ENCODE peak calls at places on chromosomes 3 and 15, in five cellular contexts. One of them, this sample, is unnamed.

GRCh38 chr15:36506733-36507356 is 72.6 kb upstream of the CDIN1 start:
- DNase-seq in hepatocyte: no peak
- DNase-seq in neural progenitor cell: no peak
- DNase-seq in GM23248: no peak
- DNase-seq in SK-N-SH: no peak
- DNase-seq in this sample: no peak

GRCh38 chr15:71892335-71892734 is 82.0 kb downstream of the NR2E3 start:
- DNase-seq in neural progenitor cell: no peak
- DNase-seq in SK-N-SH: no peak
- DNase-seq in hepatocyte: no peak
- DNase-seq in GM23248: no peak
- DNase-seq in this sample: no peak

GRCh38 chr15:92074161-92074560 is 220.7 kb downstream of the SLCO3A1 start:
- DNase-seq in GM23248: no peak
- DNase-seq in hepatocyte: no peak
- DNase-seq in neural progenitor cell: no peak
- DNase-seq in SK-N-SH: no peak
- DNase-seq in this sample: no peak

GRCh38 chr3:136070334-136070733 is 104.8 kb downstream of the PPP2R3A start:
- DNase-seq in SK-N-SH: no peak
- DNase-seq in neural progenitor cell: no peak
- DNase-seq in hepatocyte: no peak
- DNase-seq in GM23248: peak; percentile 93
- DNase-seq in this sample: no peak

GRCh38 chr3:23452408-23452807 is 249.3 kb downstream of the UBE2E2 start:
- DNase-seq in SK-N-SH: no peak
- DNase-seq in hepatocyte: no peak
- DNase-seq in GM23248: no peak
- DNase-seq in neural progenitor cell: no peak
- DNase-seq in this sample: no peak

GRCh38 chr3:54322354-54322753 is 200.0 kb downstream of the CACNA2D3 start:
- DNase-seq in neural progenitor cell: no peak
- DNase-seq in hepatocyte: peak; percentile 85
- DNase-seq in SK-N-SH: no peak
- DNase-seq in GM23248: no peak
- DNase-seq in this sample: no peak

GRCh38 chr3:13509066-13509815 is 29.1 kb downstream of the HDAC11 start:
- DNase-seq in GM23248: no peak
- DNase-seq in SK-N-SH: no peak
- DNase-seq in hepatocyte: no peak
- DNase-seq in neural progenitor cell: no peak
- DNase-seq in this sample: no peak

GRCh38 chr15:52112203-52112750 is 298 bp downstream of the BCL2L10 start:
- DNase-seq in hepatocyte: peak; percentile 46
- DNase-seq in neural progenitor cell: no peak
- DNase-seq in GM23248: peak; percentile 45
- DNase-seq in SK-N-SH: peak; percentile 82
- DNase-seq in this sample: no peak

GRCh38 chr15:28975766-28976179 is 90.0 kb downstream of the APBA2 start:
- DNase-seq in neural progenitor cell: peak; percentile 75
- DNase-seq in GM23248: peak; percentile 54
- DNase-seq in SK-N-SH: peak; percentile 77
- DNase-seq in hepatocyte: peak; percentile 68
- DNase-seq in this sample: peak; percentile 67

GRCh38 chr15:59372352-59373211 is at the start of gene MYO1E:
- DNase-seq in neural progenitor cell: peak; percentile 96
- DNase-seq in GM23248: peak; percentile 97
- DNase-seq in hepatocyte: peak; percentile 95
- DNase-seq in SK-N-SH: peak; percentile 93
- DNase-seq in this sample: peak; percentile 40

GRCh38 chr3:183050706-183051105 is 48.6 kb downstream of the MCCC1 start:
- DNase-seq in hepatocyte: no peak
- DNase-seq in GM23248: no peak
- DNase-seq in SK-N-SH: no peak
- DNase-seq in neural progenitor cell: no peak
- DNase-seq in this sample: no peak

GRCh38 chr3:194938845-194939531 is 253.3 kb downstream of the FAM43A start:
- DNase-seq in SK-N-SH: no peak
- DNase-seq in hepatocyte: peak; percentile 52
- DNase-seq in GM23248: no peak
- DNase-seq in neural progenitor cell: no peak
- DNase-seq in this sample: no peak

GRCh38 chr15:34275721-34276120 is 50.9 kb downstream of the EMC4 start:
- DNase-seq in hepatocyte: no peak
- DNase-seq in SK-N-SH: no peak
- DNase-seq in neural progenitor cell: no peak
- DNase-seq in GM23248: peak; percentile 2
- DNase-seq in this sample: no peak

GRCh38 chr3:54882114-54882833 is 45.6 kb downstream of the LRTM1 start:
- DNase-seq in neural progenitor cell: no peak
- DNase-seq in GM23248: peak; percentile 99
- DNase-seq in SK-N-SH: no peak
- DNase-seq in hepatocyte: peak; percentile 51
- DNase-seq in this sample: no peak

GRCh38 chr3:37324752-37325407 is 150.5 kb upstream of the LRRFIP2 start:
- DNase-seq in hepatocyte: no peak
- DNase-seq in neural progenitor cell: no peak
- DNase-seq in GM23248: peak; percentile 55
- DNase-seq in SK-N-SH: no peak
- DNase-seq in this sample: no peak

GRCh38 chr3:115113367-115113766 is 33.7 kb downstream of the ZBTB20 start:
- DNase-seq in neural progenitor cell: peak; percentile 4
- DNase-seq in hepatocyte: no peak
- DNase-seq in SK-N-SH: no peak
- DNase-seq in GM23248: peak; percentile 38
- DNase-seq in this sample: no peak

GRCh38 chr3:58079773-58080172 is 71.6 kb downstream of the FLNB start:
- DNase-seq in SK-N-SH: no peak
- DNase-seq in hepatocyte: no peak
- DNase-seq in neural progenitor cell: no peak
- DNase-seq in GM23248: no peak
- DNase-seq in this sample: no peak

GRCh38 chr3:194284351-194284750 is 66.8 kb downstream of the CPN2 start:
- DNase-seq in SK-N-SH: no peak
- DNase-seq in GM23248: no peak
- DNase-seq in hepatocyte: no peak
- DNase-seq in neural progenitor cell: no peak
- DNase-seq in this sample: no peak

GRCh38 chr3:100089802-100090668 is 24.3 kb downstream of the FILIP1L start:
- DNase-seq in SK-N-SH: no peak
- DNase-seq in neural progenitor cell: peak; percentile 23
- DNase-seq in GM23248: peak; percentile 89
- DNase-seq in hepatocyte: peak; percentile 65
- DNase-seq in this sample: no peak

GRCh38 chr15:71373917-71374316 is 258.6 kb downstream of the THSD4 start:
- DNase-seq in SK-N-SH: no peak
- DNase-seq in neural progenitor cell: no peak
- DNase-seq in GM23248: no peak
- DNase-seq in hepatocyte: no peak
- DNase-seq in this sample: no peak

GRCh38 chr3:195893121-195893449 is 15.3 kb downstream of the TNK2 start:
- DNase-seq in neural progenitor cell: no peak
- DNase-seq in SK-N-SH: peak; percentile 61
- DNase-seq in GM23248: no peak
- DNase-seq in hepatocyte: no peak
- DNase-seq in this sample: no peak

GRCh38 chr15:73746288-73746687 is 6.9 kb downstream of the INSYN1 start:
- DNase-seq in SK-N-SH: no peak
- DNase-seq in GM23248: no peak
- DNase-seq in neural progenitor cell: no peak
- DNase-seq in hepatocyte: no peak
- DNase-seq in this sample: no peak

GRCh38 chr3:5051772-5052171 is 70.3 kb upstream of the ARL8B start:
- DNase-seq in neural progenitor cell: no peak
- DNase-seq in SK-N-SH: no peak
- DNase-seq in hepatocyte: no peak
- DNase-seq in GM23248: peak; percentile 30
- DNase-seq in this sample: no peak

GRCh38 chr3:55406666-55407425 is 80.3 kb downstream of the WNT5A start:
- DNase-seq in GM23248: peak; percentile 72
- DNase-seq in hepatocyte: no peak
- DNase-seq in neural progenitor cell: no peak
- DNase-seq in SK-N-SH: no peak
- DNase-seq in this sample: no peak

GRCh38 chr15:58521293-58521991 is 89.7 kb downstream of the LIPC start:
- DNase-seq in neural progenitor cell: no peak
- DNase-seq in GM23248: peak; percentile 80
- DNase-seq in SK-N-SH: no peak
- DNase-seq in hepatocyte: peak; percentile 73
- DNase-seq in this sample: no peak

GRCh38 chr15:88739541-88739940 is 63.7 kb upstream of the ACAN start:
- DNase-seq in neural progenitor cell: no peak
- DNase-seq in hepatocyte: no peak
- DNase-seq in SK-N-SH: no peak
- DNase-seq in GM23248: no peak
- DNase-seq in this sample: no peak
- TF ChIP-seq EZH2phosphoT487 in neural progenitor cell: no peak
- TF ChIP-seq EZH2phosphoT487 in hepatocyte: no peak
- TF ChIP-seq EZH2phosphoT487 in SK-N-SH: no peak
- TF ChIP-seq EZH2phosphoT487 in GM23248: no peak
- TF ChIP-seq EZH2phosphoT487 in this sample: no peak

GRCh38 chr15:27458370-27459084 is 487.5 kb downstream of the GABRG3 start:
- DNase-seq in hepatocyte: no peak
- DNase-seq in SK-N-SH: no peak
- DNase-seq in neural progenitor cell: no peak
- DNase-seq in GM23248: no peak
- DNase-seq in this sample: no peak

GRCh38 chr15:27457766-27458165 is 486.8 kb downstream of the GABRG3 start:
- DNase-seq in neural progenitor cell: no peak
- DNase-seq in GM23248: no peak
- DNase-seq in hepatocyte: no peak
- DNase-seq in SK-N-SH: no peak
- DNase-seq in this sample: no peak

GRCh38 chr15:27463699-27464098 is 492.7 kb downstream of the GABRG3 start:
- DNase-seq in hepatocyte: no peak
- DNase-seq in SK-N-SH: no peak
- DNase-seq in neural progenitor cell: no peak
- DNase-seq in GM23248: no peak
- DNase-seq in this sample: no peak

GRCh38 chr15:27456807-27457206 is 485.8 kb downstream of the GABRG3 start:
- DNase-seq in neural progenitor cell: no peak
- DNase-seq in SK-N-SH: no peak
- DNase-seq in hepatocyte: no peak
- DNase-seq in GM23248: no peak
- DNase-seq in this sample: no peak

DNA sequence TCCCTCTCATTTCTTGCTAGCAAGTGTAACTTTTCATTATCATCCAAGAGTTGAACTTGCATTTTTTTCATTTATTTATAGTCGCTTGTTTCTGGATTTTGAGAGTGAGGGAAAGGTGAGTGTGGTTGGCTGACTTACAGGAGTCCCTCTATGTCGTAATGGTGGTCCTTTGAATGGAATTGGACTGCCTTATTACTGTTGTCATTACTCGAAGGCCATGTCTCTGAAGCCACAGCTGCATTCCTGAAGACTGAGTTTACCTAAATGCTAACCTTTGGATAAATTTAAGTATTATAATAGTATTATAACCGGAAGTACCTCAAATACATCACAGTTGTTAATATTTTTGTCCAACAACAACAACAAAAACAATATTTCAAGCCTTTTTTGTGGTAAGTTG is 488.9 kb downstream of the GABRG3 start:
- DNase-seq in GM23248: peak; percentile 12
- DNase-seq in neural progenitor cell: no peak
- DNase-seq in hepatocyte: no peak
- DNase-seq in SK-N-SH: no peak
- DNase-seq in this sample: no peak
- H3K4me2 ChIP-seq in GM23248: no peak overlapping the region
- H3K4me2 ChIP-seq in neural progenitor cell: no peak overlapping the region
- H3K4me2 ChIP-seq in hepatocyte: no peak overlapping the region
- H3K4me2 ChIP-seq in SK-N-SH: no peak overlapping the region
- H3K4me2 ChIP-seq in this sample: no peak overlapping the region

DNA sequence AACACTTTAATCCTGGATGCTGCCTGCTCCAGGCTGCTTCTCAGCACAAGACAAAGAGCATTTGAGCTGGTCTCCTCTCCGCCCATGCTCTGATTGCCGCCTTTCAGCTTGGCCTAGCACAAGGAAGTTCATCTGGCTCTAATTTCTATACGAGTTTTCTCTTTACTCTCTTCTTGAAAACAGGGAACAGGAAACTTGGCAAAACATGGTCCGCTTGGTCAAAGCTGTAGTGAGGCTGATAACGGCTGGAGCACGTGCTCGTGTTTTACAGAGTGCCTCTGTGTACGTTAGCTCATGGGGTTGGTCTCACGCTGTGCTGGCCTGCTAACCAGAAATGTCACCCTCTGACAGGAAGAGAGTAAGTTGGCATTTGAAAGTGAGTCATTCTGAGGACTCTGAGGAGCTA is 19.2 kb downstream of the RARRES1 start:
- DNase-seq in SK-N-SH: no peak
- DNase-seq in hepatocyte: no peak
- DNase-seq in neural progenitor cell: peak; percentile 29
- DNase-seq in GM23248: peak; percentile 48
- DNase-seq in this sample: no peak
- TF ChIP-seq EZH2phosphoT487 in SK-N-SH: no peak
- TF ChIP-seq EZH2phosphoT487 in hepatocyte: no peak
- TF ChIP-seq EZH2phosphoT487 in neural progenitor cell: no peak
- TF ChIP-seq EZH2phosphoT487 in GM23248: no peak
- TF ChIP-seq EZH2phosphoT487 in this sample: no peak

GRCh38 chr3:171812811-171813210 is 2.5 kb upstream of the PLD1 start:
- DNase-seq in neural progenitor cell: no peak
- DNase-seq in GM23248: peak; percentile 26
- DNase-seq in SK-N-SH: no peak
- DNase-seq in hepatocyte: no peak
- DNase-seq in this sample: no peak
- H3K4me2 ChIP-seq in neural progenitor cell: no peak overlapping the region
- H3K4me2 ChIP-seq in GM23248: peak overlapping the region; percentile 48
- H3K4me2 ChIP-seq in SK-N-SH: no peak overlapping the region
- H3K4me2 ChIP-seq in hepatocyte: no peak overlapping the region
- H3K4me2 ChIP-seq in this sample: no peak overlapping the region

GRCh38 chr15:83436513-83437158 is 10.5 kb upstream of the SH3GL3 start:
- DNase-seq in SK-N-SH: peak; percentile 42
- DNase-seq in GM23248: peak; percentile 76
- DNase-seq in hepatocyte: peak; percentile 78
- DNase-seq in neural progenitor cell: peak; percentile 72
- DNase-seq in this sample: peak; percentile 2
- TF ChIP-seq EZH2phosphoT487 in SK-N-SH: no peak
- TF ChIP-seq EZH2phosphoT487 in GM23248: no peak
- TF ChIP-seq EZH2phosphoT487 in hepatocyte: no peak
- TF ChIP-seq EZH2phosphoT487 in neural progenitor cell: no peak
- TF ChIP-seq EZH2phosphoT487 in this sample: no peak